ENCODE peak calls at places on chromosomes 12 and 14, in nine cellular contexts. One of them, this sample, is unnamed.

GRCh38 chr12:99029502-99030271 is 384.6 kb downstream of the APAF1 start:
- DNase-seq in lung: no peak
- DNase-seq in fibroblast of lung: no peak
- DNase-seq in H9: no peak
- DNase-seq in activated B cell treated with CpG ODN at 0.5 μM for 24 hours: no peak
- DNase-seq in WTC11: no peak
- DNase-seq in astrocyte of the cerebellum: no peak
- DNase-seq in hepatocyte: no peak
- DNase-seq in choroid plexus epithelial cell: no peak
- DNase-seq in this sample: no peak

GRCh38 chr12:130713581-130713991 is 2.5 kb downstream of the RIMBP2 start:
- DNase-seq in H9: peak
- DNase-seq in activated B cell treated with CpG ODN at 0.5 μM for 24 hours: no peak
- DNase-seq in hepatocyte: no peak
- DNase-seq in WTC11: no peak
- DNase-seq in astrocyte of the cerebellum: no peak
- DNase-seq in choroid plexus epithelial cell: no peak
- DNase-seq in lung: no peak
- DNase-seq in fibroblast of lung: no peak
- DNase-seq in this sample: no peak

GRCh38 chr12:1797011-1797901 is 23.1 kb upstream of the LRTM2 start:
- DNase-seq in WTC11: peak
- DNase-seq in activated B cell treated with CpG ODN at 0.5 μM for 24 hours: no peak
- DNase-seq in choroid plexus epithelial cell: no peak
- DNase-seq in fibroblast of lung: no peak
- DNase-seq in astrocyte of the cerebellum: no peak
- DNase-seq in hepatocyte: no peak
- DNase-seq in H9: peak
- DNase-seq in lung: peak
- DNase-seq in this sample: peak

GRCh38 chr12:52873832-52874572 is 25.2 kb upstream of the KRT78 start:
- DNase-seq in H9: peak
- DNase-seq in choroid plexus epithelial cell: peak
- DNase-seq in fibroblast of lung: peak
- DNase-seq in WTC11: peak
- DNase-seq in astrocyte of the cerebellum: peak
- DNase-seq in lung: peak
- DNase-seq in activated B cell treated with CpG ODN at 0.5 μM for 24 hours: peak
- DNase-seq in hepatocyte: peak
- DNase-seq in this sample: peak

GRCh38 chr14:78178071-78178470 is 7.9 kb downstream of the NRXN3 start:
- DNase-seq in astrocyte of the cerebellum: no peak
- DNase-seq in activated B cell treated with CpG ODN at 0.5 μM for 24 hours: no peak
- DNase-seq in hepatocyte: no peak
- DNase-seq in lung: no peak
- DNase-seq in fibroblast of lung: no peak
- DNase-seq in choroid plexus epithelial cell: no peak
- DNase-seq in H9: no peak
- DNase-seq in WTC11: no peak
- DNase-seq in this sample: no peak

GRCh38 chr14:88422919-88423318 is 37.5 kb downstream of the SPATA7 start:
- DNase-seq in WTC11: no peak
- DNase-seq in lung: no peak
- DNase-seq in fibroblast of lung: peak
- DNase-seq in activated B cell treated with CpG ODN at 0.5 μM for 24 hours: no peak
- DNase-seq in astrocyte of the cerebellum: no peak
- DNase-seq in H9: no peak
- DNase-seq in hepatocyte: no peak
- DNase-seq in choroid plexus epithelial cell: peak
- DNase-seq in this sample: no peak

GRCh38 chr12:100988278-100988625 is 193.7 kb downstream of the ANO4 start:
- DNase-seq in lung: no peak
- DNase-seq in H9: peak
- DNase-seq in activated B cell treated with CpG ODN at 0.5 μM for 24 hours: no peak
- DNase-seq in choroid plexus epithelial cell: no peak
- DNase-seq in WTC11: no peak
- DNase-seq in astrocyte of the cerebellum: no peak
- DNase-seq in hepatocyte: no peak
- DNase-seq in fibroblast of lung: no peak
- DNase-seq in this sample: no peak

GRCh38 chr12:56631790-56632700 is 1.9 kb upstream of the BAZ2A start:
- DNase-seq in choroid plexus epithelial cell: peak
- DNase-seq in lung: peak
- DNase-seq in hepatocyte: peak
- DNase-seq in fibroblast of lung: peak
- DNase-seq in activated B cell treated with CpG ODN at 0.5 μM for 24 hours: peak
- DNase-seq in astrocyte of the cerebellum: no peak
- DNase-seq in H9: peak
- DNase-seq in WTC11: peak
- DNase-seq in this sample: peak

GRCh38 chr12:124764870-124765570 is 98.6 kb downstream of the SCARB1 start:
- DNase-seq in choroid plexus epithelial cell: peak
- DNase-seq in lung: no peak
- DNase-seq in hepatocyte: peak
- DNase-seq in fibroblast of lung: peak
- DNase-seq in activated B cell treated with CpG ODN at 0.5 μM for 24 hours: no peak
- DNase-seq in astrocyte of the cerebellum: peak
- DNase-seq in WTC11: no peak
- DNase-seq in H9: no peak
- DNase-seq in this sample: no peak

GRCh38 chr12:109759076-109759420 is 45.4 kb downstream of the FAM222A start:
- DNase-seq in choroid plexus epithelial cell: no peak
- DNase-seq in lung: no peak
- DNase-seq in H9: peak
- DNase-seq in WTC11: peak
- DNase-seq in fibroblast of lung: no peak
- DNase-seq in astrocyte of the cerebellum: no peak
- DNase-seq in activated B cell treated with CpG ODN at 0.5 μM for 24 hours: peak
- DNase-seq in hepatocyte: no peak
- DNase-seq in this sample: no peak

GRCh38 chr12:94621662-94622359 is 28.5 kb downstream of the TMCC3 start:
- DNase-seq in fibroblast of lung: peak
- DNase-seq in WTC11: no peak
- DNase-seq in lung: no peak
- DNase-seq in activated B cell treated with CpG ODN at 0.5 μM for 24 hours: no peak
- DNase-seq in hepatocyte: peak
- DNase-seq in choroid plexus epithelial cell: peak
- DNase-seq in H9: no peak
- DNase-seq in astrocyte of the cerebellum: no peak
- DNase-seq in this sample: peak

DNA sequence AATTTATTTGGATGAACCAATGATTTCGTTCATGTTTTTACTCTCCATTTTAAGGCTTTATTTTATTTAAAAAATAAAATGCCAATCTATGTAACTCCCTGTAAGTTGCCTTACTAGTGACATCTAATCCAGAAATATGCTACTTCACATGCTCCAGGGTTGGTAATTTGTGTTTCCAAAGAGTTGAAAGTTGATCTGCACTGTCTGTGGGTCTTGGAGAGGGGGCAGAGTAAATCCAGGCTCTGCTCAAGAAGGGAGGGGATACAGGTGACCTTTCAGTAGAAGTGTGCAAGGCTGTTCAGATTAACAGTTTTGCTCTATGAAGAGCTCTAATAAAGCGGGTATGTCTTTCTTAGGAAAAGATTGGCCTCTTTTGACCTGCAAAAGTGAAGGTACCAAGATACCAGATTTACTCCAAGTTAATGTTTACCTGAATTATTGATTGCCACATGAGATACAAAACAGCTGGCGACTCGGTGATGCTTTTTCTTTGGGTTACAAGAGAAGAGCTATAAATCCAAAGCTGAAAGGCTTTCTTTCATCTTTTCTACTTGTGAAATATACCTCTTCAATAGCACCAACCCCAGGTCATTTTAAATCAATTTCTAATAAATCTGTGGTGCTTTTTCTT is 75.6 kb upstream of the FLRT2 start:
- DNase-seq in fibroblast of lung: no peak
- DNase-seq in hepatocyte: no peak
- DNase-seq in choroid plexus epithelial cell: no peak
- DNase-seq in lung: no peak
- DNase-seq in WTC11: no peak
- DNase-seq in H9: no peak
- DNase-seq in astrocyte of the cerebellum: no peak
- DNase-seq in activated B cell treated with CpG ODN at 0.5 μM for 24 hours: no peak
- DNase-seq in this sample: no peak
- TF ChIP-seq CTCF in fibroblast of lung: no peak
- TF ChIP-seq CTCF in hepatocyte: no peak
- TF ChIP-seq CTCF in choroid plexus epithelial cell: no peak
- TF ChIP-seq CTCF in lung: no peak
- TF ChIP-seq CTCF in WTC11: no peak
- TF ChIP-seq CTCF in H9: no peak
- TF ChIP-seq CTCF in astrocyte of the cerebellum: no peak
- TF ChIP-seq CTCF in activated B cell treated with CpG ODN at 0.5 μM for 24 hours: no peak
- TF ChIP-seq CTCF in this sample: no peak

DNA sequence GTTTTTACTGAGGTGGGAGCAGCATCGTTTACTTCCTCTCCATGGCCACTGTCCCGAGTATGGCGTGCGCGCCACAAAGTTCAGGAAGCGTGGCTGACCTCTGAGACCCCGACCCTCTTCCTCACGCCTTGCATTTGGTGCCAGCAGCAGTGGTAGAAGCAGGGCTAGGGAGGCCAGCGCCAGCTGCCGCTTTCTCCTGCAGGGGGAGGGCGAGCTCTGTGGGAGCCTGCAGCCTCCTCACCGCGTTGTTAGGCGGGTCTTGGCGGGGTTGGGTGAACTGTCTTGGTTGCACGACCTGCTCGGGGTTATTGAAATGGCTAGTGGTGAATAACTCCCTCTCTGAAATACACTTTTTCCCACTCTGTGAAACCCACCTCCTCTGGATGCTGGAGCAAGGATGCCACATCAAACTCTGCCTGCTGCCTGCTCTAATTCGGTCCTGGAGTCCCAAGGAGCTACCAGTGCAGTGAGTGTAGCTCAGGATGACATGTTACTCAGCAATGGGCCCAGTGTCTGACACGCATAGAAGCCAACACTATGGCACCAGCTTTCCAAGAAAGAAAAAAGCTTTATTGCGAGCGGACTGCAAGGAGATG is 22.3 kb upstream of the TDRD9 start:
- DNase-seq in hepatocyte: no peak
- DNase-seq in fibroblast of lung: no peak
- DNase-seq in H9: peak
- DNase-seq in activated B cell treated with CpG ODN at 0.5 μM for 24 hours: no peak
- DNase-seq in WTC11: peak
- DNase-seq in lung: no peak
- DNase-seq in choroid plexus epithelial cell: no peak
- DNase-seq in astrocyte of the cerebellum: no peak
- DNase-seq in this sample: no peak
- TF ChIP-seq CTCF in hepatocyte: no peak
- TF ChIP-seq CTCF in fibroblast of lung: peak
- TF ChIP-seq CTCF in H9: peak
- TF ChIP-seq CTCF in activated B cell treated with CpG ODN at 0.5 μM for 24 hours: no peak
- TF ChIP-seq CTCF in WTC11: no peak
- TF ChIP-seq CTCF in lung: no peak
- TF ChIP-seq CTCF in choroid plexus epithelial cell: peak
- TF ChIP-seq CTCF in astrocyte of the cerebellum: peak
- TF ChIP-seq CTCF in this sample: no peak

DNA sequence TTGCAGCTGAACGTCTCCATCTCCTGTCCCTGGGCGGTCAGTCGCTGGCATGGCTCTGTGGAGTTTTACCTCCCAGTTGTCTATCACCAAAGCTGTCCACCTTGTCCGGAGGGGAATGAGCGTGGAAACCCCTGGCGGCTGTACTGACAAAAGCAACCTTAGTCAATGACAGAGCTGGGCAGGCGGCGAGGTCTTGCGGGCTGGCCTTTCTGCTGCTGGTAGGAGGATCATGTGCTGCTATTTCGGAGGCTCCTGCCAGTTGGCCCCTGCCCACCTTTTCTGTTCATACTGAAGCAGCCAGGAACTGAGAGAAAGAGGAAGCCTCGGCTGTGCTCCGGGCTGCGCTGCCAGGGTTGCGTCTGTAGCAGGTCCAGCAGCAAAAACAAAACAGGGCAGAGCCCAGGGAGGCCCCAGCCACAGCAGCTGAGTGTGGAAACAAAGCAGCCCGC is 57.7 kb downstream of the HMGA2 start:
- DNase-seq in WTC11: peak
- DNase-seq in hepatocyte: peak
- DNase-seq in choroid plexus epithelial cell: peak
- DNase-seq in lung: peak
- DNase-seq in astrocyte of the cerebellum: peak
- DNase-seq in H9: peak
- DNase-seq in activated B cell treated with CpG ODN at 0.5 μM for 24 hours: no peak
- DNase-seq in fibroblast of lung: peak
- DNase-seq in this sample: peak
- TF ChIP-seq CTCF in WTC11: no peak
- TF ChIP-seq CTCF in hepatocyte: no peak
- TF ChIP-seq CTCF in choroid plexus epithelial cell: peak
- TF ChIP-seq CTCF in lung: no peak
- TF ChIP-seq CTCF in astrocyte of the cerebellum: peak
- TF ChIP-seq CTCF in H9: no peak
- TF ChIP-seq CTCF in activated B cell treated with CpG ODN at 0.5 μM for 24 hours: no peak
- TF ChIP-seq CTCF in fibroblast of lung: peak
- TF ChIP-seq CTCF in this sample: no peak

GRCh38 chr12:92188517-92189188 is 43.0 kb upstream of the BTG1 start:
- DNase-seq in choroid plexus epithelial cell: no peak
- DNase-seq in H9: no peak
- DNase-seq in fibroblast of lung: no peak
- DNase-seq in astrocyte of the cerebellum: no peak
- DNase-seq in activated B cell treated with CpG ODN at 0.5 μM for 24 hours: no peak
- DNase-seq in lung: no peak
- DNase-seq in WTC11: no peak
- DNase-seq in hepatocyte: peak
- DNase-seq in this sample: no peak

GRCh38 chr12:92193846-92194245 is 48.2 kb upstream of the BTG1 start:
- DNase-seq in activated B cell treated with CpG ODN at 0.5 μM for 24 hours: no peak
- DNase-seq in fibroblast of lung: no peak
- DNase-seq in WTC11: no peak
- DNase-seq in lung: no peak
- DNase-seq in hepatocyte: no peak
- DNase-seq in H9: no peak
- DNase-seq in astrocyte of the cerebellum: no peak
- DNase-seq in choroid plexus epithelial cell: no peak
- DNase-seq in this sample: no peak

GRCh38 chr12:92193063-92193462 is 47.4 kb upstream of the BTG1 start:
- DNase-seq in lung: no peak
- DNase-seq in WTC11: no peak
- DNase-seq in choroid plexus epithelial cell: peak
- DNase-seq in astrocyte of the cerebellum: no peak
- DNase-seq in H9: no peak
- DNase-seq in hepatocyte: no peak
- DNase-seq in activated B cell treated with CpG ODN at 0.5 μM for 24 hours: no peak
- DNase-seq in fibroblast of lung: no peak
- DNase-seq in this sample: no peak

GRCh38 chr12:92192361-92192760 is 46.7 kb upstream of the BTG1 start:
- DNase-seq in lung: no peak
- DNase-seq in astrocyte of the cerebellum: no peak
- DNase-seq in H9: no peak
- DNase-seq in fibroblast of lung: no peak
- DNase-seq in hepatocyte: no peak
- DNase-seq in WTC11: no peak
- DNase-seq in activated B cell treated with CpG ODN at 0.5 μM for 24 hours: no peak
- DNase-seq in choroid plexus epithelial cell: no peak
- DNase-seq in this sample: no peak

DNA sequence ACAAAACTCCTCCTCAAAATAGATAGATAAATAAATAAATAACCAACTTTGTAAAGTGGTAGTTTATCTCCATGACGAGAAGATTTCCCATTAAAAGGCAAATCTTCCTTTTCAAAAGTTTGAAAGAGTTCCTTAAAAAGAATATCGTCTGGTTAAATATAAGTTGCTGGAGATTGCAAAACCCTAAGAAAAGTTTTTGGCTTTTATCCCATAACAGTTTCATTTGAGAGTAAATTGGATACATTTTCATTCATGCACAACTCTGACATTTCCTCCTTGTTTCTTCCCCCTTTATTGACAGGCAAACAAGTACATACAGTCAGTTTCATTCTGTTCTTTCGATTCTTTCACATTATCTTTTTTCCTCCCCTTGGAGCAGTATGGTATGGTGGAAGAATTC is 45.4 kb upstream of the BTG1 start:
- DNase-seq in fibroblast of lung: peak
- DNase-seq in astrocyte of the cerebellum: no peak
- DNase-seq in H9: no peak
- DNase-seq in lung: no peak
- DNase-seq in choroid plexus epithelial cell: peak
- DNase-seq in activated B cell treated with CpG ODN at 0.5 μM for 24 hours: no peak
- DNase-seq in WTC11: no peak
- DNase-seq in hepatocyte: no peak
- DNase-seq in this sample: no peak
- TF ChIP-seq CTCF in fibroblast of lung: no peak
- TF ChIP-seq CTCF in astrocyte of the cerebellum: no peak
- TF ChIP-seq CTCF in H9: no peak
- TF ChIP-seq CTCF in lung: no peak
- TF ChIP-seq CTCF in choroid plexus epithelial cell: no peak
- TF ChIP-seq CTCF in activated B cell treated with CpG ODN at 0.5 μM for 24 hours: no peak
- TF ChIP-seq CTCF in WTC11: no peak
- TF ChIP-seq CTCF in hepatocyte: no peak
- TF ChIP-seq CTCF in this sample: no peak